ENCODE peak calls at places on chromosomes 4 and X, in five cellular contexts. W is lung, D is GM23338, M is PC-3, G is SK-N-SH. N is an unnamed sample.

GRCh38 chr4:16916719-16917337 is 18.4 kb upstream of the LDB2 start:
- DNase-seq in G (peak), W (no peak), D (peak), M (peak), N (peak)

GRCh38 chr4:1571986-1572385 is 112.1 kb downstream of the FAM53A start:
- DNase-seq in G (no peak), W (no peak), D (peak), M (no peak), N (no peak)

GRCh38 chrX:39645059-39645895 is 452.5 kb downstream of the BCOR start:
- DNase-seq in G (no peak), W (no peak), M (peak), D (no peak), N (no peak)

GRCh38 chrX:130299279-130300009 is 30.7 kb upstream of the ZNF280C start:
- DNase-seq in M (no peak), W (no peak), D (peak), G (peak), N (no peak)

GRCh38 chr4:87949961-87950360 is 25.6 kb upstream of the SPP1 start:
- DNase-seq in M (peak), D (no peak), W (no peak), G (no peak), N (no peak)

GRCh38 chr4:88275949-88276515 is 8.3 kb downstream of the PPM1K start:
- DNase-seq in D (no peak), W (no peak), G (no peak), M (peak), N (no peak)

GRCh38 chrX:102599950-102600579 is 750 bp downstream of the ARMCX5 start:
- DNase-seq in D (peak), M (peak), W (no peak), G (no peak), N (no peak)

GRCh38 chrX:51144828-51145442 is 187.7 kb upstream of the NUDT10 start:
- DNase-seq in D (peak), W (peak), G (peak), M (peak), N (no peak)

GRCh38 chr4:3291969-3292570 is 751 bp upstream of the RGS12 start:
- DNase-seq in W (peak), M (peak), D (peak), G (peak), N (peak)

GRCh38 chr4:118099106-118099505 is 64.8 kb downstream of the NDST3 start:
- DNase-seq in W (no peak), G (no peak), D (no peak), M (no peak), N (no peak)

GRCh38 chrX:110407910-110408545 is 49.4 kb downstream of the RTL9 start:
- DNase-seq in M (peak), G (peak), W (peak), D (peak), N (no peak)

GRCh38 chr4:81606796-81607550 is 135.3 kb upstream of the RASGEF1B start:
- DNase-seq in M (peak), W (peak), G (no peak), D (no peak), N (peak)

GRCh38 chrX:121854614-121854911 is 807.2 kb downstream of the GLUD2 start:
- DNase-seq in G (no peak), W (no peak), M (no peak), D (no peak), N (no peak)

GRCh38 chr4:65604515-65604914 is 65.8 kb downstream of the EPHA5 start:
- DNase-seq in W (no peak), D (no peak), G (no peak), M (no peak), N (no peak)

GRCh38 chrX:37922926-37923325 is 75.6 kb upstream of the DYNLT3 start:
- DNase-seq in D (no peak), W (no peak), G (no peak), M (no peak), N (no peak)

GRCh38 chrX:45083314-45083713 is 117.4 kb downstream of the DIPK2B start:
- DNase-seq in D (no peak), M (no peak), G (no peak), W (no peak), N (no peak)

GRCh38 chr4:5940470-5941203 is 47.8 kb upstream of the CRMP1 start:
- DNase-seq in W (no peak), D (peak), G (no peak), M (peak), N (no peak)

GRCh38 chrX:70554081-70554480 is 109.4 kb downstream of the DLG3 start:
- DNase-seq in G (no peak), D (peak), M (peak), W (no peak), N (no peak)

GRCh38 chrX:70554523-70554922 is 109.9 kb downstream of the DLG3 start:
- DNase-seq in W (no peak), G (no peak), D (no peak), M (no peak), N (no peak)

GRCh38 chrX:70553516-70553915 is 108.9 kb downstream of the DLG3 start:
- DNase-seq in G (no peak), M (no peak), W (no peak), D (no peak), N (no peak)

GRCh38 chrX:70554948-70555347 is 110.3 kb downstream of the DLG3 start:
- DNase-seq in M (no peak), W (no peak), D (no peak), G (no peak), N (no peak)

GRCh38 chrX:70552174-70552704 is 107.6 kb downstream of the DLG3 start:
- DNase-seq in G (no peak), W (no peak), D (no peak), M (no peak), N (no peak)
- H3K27ac ChIP-seq in G (no peak), W (no peak), D (no peak), M (no peak), N (no peak)

DNA sequence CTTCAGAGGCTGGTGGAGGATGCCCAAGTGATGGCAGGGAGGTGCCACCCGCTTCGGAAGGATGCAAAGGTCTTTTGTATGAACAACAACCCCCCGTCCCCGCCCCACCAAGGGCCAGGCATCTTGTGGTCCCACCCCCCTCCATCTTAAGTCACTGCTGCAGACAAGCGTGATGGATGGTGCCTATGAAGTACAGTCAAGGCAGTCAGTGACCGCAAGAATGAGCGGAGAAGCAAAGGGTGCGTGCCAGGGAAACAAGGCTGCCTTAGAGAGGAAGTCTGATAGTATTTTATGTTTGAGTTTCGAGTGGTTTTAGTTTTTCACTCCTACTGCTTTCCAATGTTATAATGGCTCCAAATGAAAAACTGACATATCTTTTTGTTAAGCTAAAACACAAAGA is 68.7 kb upstream of the GPM6B start:
- DNase-seq in M (no peak), W (no peak), G (no peak), D (no peak), N (no peak)
- H3K27ac ChIP-seq in M (no peak), W (no peak), G (no peak), D (no peak), N (no peak)

DNA sequence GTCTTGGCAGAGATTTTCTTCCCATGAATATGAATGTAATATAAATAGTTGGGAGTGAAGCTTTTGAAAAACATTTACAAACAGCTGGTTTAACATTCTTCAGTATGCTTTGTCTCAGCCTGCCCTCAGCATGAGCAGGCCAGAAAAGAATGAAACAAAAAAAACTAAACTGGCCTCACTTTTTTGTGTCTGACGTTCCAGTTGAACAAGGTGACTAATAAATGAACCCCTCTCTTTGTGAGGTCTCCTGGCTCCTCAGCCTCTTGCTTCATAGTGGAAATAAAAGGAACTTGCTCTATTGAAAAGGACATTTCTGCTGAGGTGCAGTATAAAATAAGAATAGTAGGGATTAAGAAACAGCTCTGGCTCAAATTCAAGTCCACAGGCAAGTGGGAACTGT is 9.4 kb downstream of the CHST7 start:
- DNase-seq in G (no peak), M (no peak), D (no peak), W (no peak), N (no peak)
- H3K27ac ChIP-seq in G (peak), M (no peak), D (peak), W (peak), N (no peak)

GRCh38 chr4:147236806-147237205 is 244.1 kb upstream of the EDNRA start:
- DNase-seq in M (no peak), G (no peak), D (no peak), W (no peak), N (no peak)
- H3K27ac ChIP-seq in M (no peak), G (no peak), D (no peak), W (no peak), N (no peak)

GRCh38 chrX:97622111-97622510 is 738.4 kb downstream of the RPA4 start:
- DNase-seq in W (no peak), M (no peak), D (no peak), G (no peak), N (no peak)

DNA sequence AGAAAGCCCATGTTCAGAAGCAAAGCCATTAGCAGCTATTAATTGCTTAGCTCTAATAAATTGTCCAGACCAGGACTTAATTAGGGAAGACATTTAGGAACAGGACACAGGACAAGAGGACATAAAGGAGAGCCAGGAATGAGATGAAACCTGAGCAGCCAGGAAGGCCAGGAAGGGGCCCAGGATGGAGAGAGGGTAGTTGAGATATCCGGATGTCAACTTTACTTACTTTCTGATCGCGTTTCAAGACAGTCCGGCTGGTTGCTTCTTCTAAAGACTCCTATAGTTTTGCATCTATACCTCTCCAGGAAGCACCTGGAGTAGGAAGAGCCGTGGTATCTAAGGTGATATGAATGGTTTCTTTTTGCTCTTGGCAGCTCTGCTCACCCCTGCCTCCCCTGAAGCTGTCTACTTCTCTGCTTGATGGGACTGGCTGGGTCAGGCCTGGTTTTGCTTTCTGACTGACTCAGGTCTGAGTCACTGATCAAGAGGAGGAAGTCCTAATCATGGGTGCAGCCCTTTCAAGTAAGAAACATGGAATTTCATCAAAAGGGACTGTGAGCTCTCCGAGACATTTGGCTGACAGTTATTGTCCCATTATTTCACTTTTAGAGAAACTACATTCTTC is 733.3 kb downstream of the RPA4 start:
- DNase-seq in G (no peak), D (no peak), W (no peak), M (peak), N (no peak)
- H3K27ac ChIP-seq in G (peak), D (no peak), W (no peak), M (no peak), N (no peak)

DNA sequence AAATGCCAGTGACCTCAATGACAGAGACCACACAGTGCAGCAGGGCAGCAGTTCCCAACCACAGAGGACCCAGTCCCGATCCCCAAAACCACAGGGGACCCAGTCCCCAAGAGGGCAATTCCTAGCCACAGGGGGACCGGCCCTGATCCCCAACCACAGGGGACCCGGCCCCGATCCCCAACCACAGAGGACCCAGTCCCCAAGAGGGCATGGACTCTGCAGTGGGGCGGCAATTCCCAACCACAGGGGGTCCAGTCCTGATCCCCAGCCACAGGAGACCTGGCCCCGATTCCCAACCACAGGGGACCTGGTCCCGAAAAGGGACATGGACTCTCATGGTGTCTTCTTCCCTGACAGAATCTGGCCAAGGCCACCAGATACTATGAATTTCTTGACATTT is 136.3 kb downstream of the AFAP1 start:
- DNase-seq in D (no peak), W (no peak), G (no peak), M (no peak), N (no peak)
- H3K27ac ChIP-seq in D (peak), W (no peak), G (no peak), M (no peak), N (no peak)

GRCh38 chr4:8544741-8545438 is 35.3 kb upstream of the GPR78 start:
- DNase-seq in W (no peak), D (no peak), M (no peak), G (no peak), N (no peak)

GRCh38 chr4:8546766-8547107 is 33.5 kb upstream of the GPR78 start:
- DNase-seq in M (no peak), W (no peak), G (no peak), D (no peak), N (no peak)

GRCh38 chr4:8543623-8544022 is 36.6 kb upstream of the GPR78 start:
- DNase-seq in W (no peak), D (no peak), M (no peak), G (no peak), N (no peak)

GRCh38 chr4:8544282-8544681 is 35.9 kb upstream of the GPR78 start:
- DNase-seq in W (no peak), D (no peak), M (no peak), G (no peak), N (no peak)

GRCh38 chr4:8545439-8545765 is 34.8 kb upstream of the GPR78 start:
- DNase-seq in G (peak), W (no peak), D (no peak), M (no peak), N (no peak)
- H3K27ac ChIP-seq in G (no peak), W (no peak), D (no peak), M (no peak), N (no peak)